ENCODE peak calls at places on chromosomes 4 and X, in seven cellular contexts. K is heart right ventricle, I is fibroblast of lung, A is psoas muscle, V is OCI-LY7, J is lower leg skin, D is cardiac fibroblast. S is an unnamed sample.

GRCh38 chr4:40152642-40153041 is 44.2 kb upstream of the RHOH start:
- DNase-seq in A (no peak), D (no peak), J (no peak), I (no peak), V (no peak), K (no peak), S (no peak)

GRCh38 chr4:85696661-85697060 is 221.7 kb downstream of the ARHGAP24 start:
- DNase-seq in I (no peak), A (no peak), D (no peak), J (no peak), V (no peak), K (no peak), S (no peak)

GRCh38 chr4:159267940-159268327 is 165.1 kb downstream of the RAPGEF2 start:
- DNase-seq in I (peak), V (no peak), A (no peak), J (no peak), K (no peak), D (peak), S (no peak)

GRCh38 chr4:99405433-99406115 is 29.6 kb downstream of the ADH7 start:
- DNase-seq in K (peak), V (peak), J (peak), I (peak), A (peak), D (peak), S (peak)

GRCh38 chrX:95764972-95765451 is 919.6 kb upstream of the DIAPH2 start:
- DNase-seq in D (peak), K (no peak), J (peak), A (no peak), V (peak), I (peak), S (peak)

GRCh38 chrX:8906299-8906698 is 105.1 kb upstream of the FAM9A start:
- DNase-seq in D (no peak), I (no peak), V (no peak), J (no peak), K (no peak), A (no peak), S (no peak)

GRCh38 chr4:186580669-186581068 is 25.3 kb upstream of the MTNR1A start:
- DNase-seq in J (no peak), V (no peak), D (no peak), A (no peak), I (no peak), K (no peak), S (no peak)

GRCh38 chrX:74450803-74451449 is 29.6 kb downstream of the SLC16A2 start:
- DNase-seq in A (no peak), J (no peak), D (peak), K (no peak), V (no peak), I (peak), S (peak)

GRCh38 chr4:127505203-127505602 is 127.6 kb upstream of the INTU start:
- DNase-seq in K (no peak), A (no peak), V (no peak), D (peak), J (no peak), I (peak), S (peak)

GRCh38 chr4:100842856-100843255 is 325.0 kb upstream of the EMCN start:
- DNase-seq in J (no peak), D (peak), A (no peak), V (no peak), K (no peak), I (peak), S (no peak)

GRCh38 chrX:153955451-153955732 is 10.9 kb upstream of the RENBP start:
- DNase-seq in K (no peak), D (no peak), J (no peak), A (no peak), V (no peak), I (no peak), S (no peak)

GRCh38 chrX:11968991-11969390 is 169.3 kb upstream of the FRMPD4 start:
- DNase-seq in K (no peak), A (no peak), J (no peak), D (peak), I (no peak), V (no peak), S (no peak)

GRCh38 chr4:69718376-69719293 is 41.8 kb downstream of the SULT1B1 start:
- DNase-seq in I (peak), D (peak), V (no peak), A (no peak), J (no peak), K (no peak), S (peak)

GRCh38 chr4:16206848-16207247 is 19.4 kb downstream of the TAPT1 start:
- DNase-seq in A (no peak), J (no peak), K (no peak), D (no peak), I (no peak), V (no peak), S (no peak)

GRCh38 chr4:125313497-125313896 is 1.3 kb upstream of the FAT4 start:
- DNase-seq in V (peak), D (peak), A (no peak), J (peak), I (peak), K (no peak), S (peak)

GRCh38 chr4:140893939-140894338 is 137.8 kb upstream of the TBC1D9 start:
- DNase-seq in D (peak), K (no peak), V (no peak), J (no peak), A (no peak), I (peak), S (no peak)

GRCh38 chr4:30380404-30380998 is 339.7 kb upstream of the PCDH7 start:
- DNase-seq in A (no peak), K (no peak), J (no peak), I (peak), D (peak), V (peak), S (peak)

GRCh38 chrX:30489323-30489722 is 88.2 kb downstream of the TASL start:
- DNase-seq in A (no peak), J (no peak), I (no peak), K (no peak), D (no peak), V (no peak), S (no peak)

GRCh38 chr4:8672486-8672885 is 79.9 kb downstream of the CPZ start:
- DNase-seq in K (no peak), I (no peak), A (no peak), V (no peak), D (no peak), J (no peak), S (no peak)

GRCh38 chr4:132691668-132692067 is 457.4 kb upstream of the PCDH10 start:
- DNase-seq in I (peak), J (no peak), A (no peak), D (no peak), K (no peak), V (no peak), S (no peak)

GRCh38 chr4:6825403-6825802 is 42.9 kb downstream of the KIAA0232 start:
- DNase-seq in K (no peak), V (no peak), D (no peak), J (no peak), A (no peak), I (no peak), S (no peak)

GRCh38 chrX:71365356-71365875 is 741 bp upstream of the TAF1 start:
- DNase-seq in V (no peak), K (no peak), A (no peak), D (no peak), J (no peak), I (no peak), S (no peak)

GRCh38 chr4:41532880-41533279 is 5.1 kb upstream of the LIMCH1 start:
- DNase-seq in V (no peak), K (no peak), J (no peak), I (no peak), A (no peak), D (peak), S (no peak)

GRCh38 chr4:147340111-147340510 is 140.8 kb upstream of the EDNRA start:
- DNase-seq in J (no peak), V (no peak), A (no peak), K (no peak), D (peak), I (peak), S (peak)

GRCh38 chrX:55187281-55187680 is 32.9 kb upstream of the PAGE5 start:
- DNase-seq in V (no peak), K (no peak), D (no peak), J (no peak), A (no peak), I (no peak), S (peak)

GRCh38 chrX:114134465-114134864 is 449.4 kb upstream of the HTR2C start:
- DNase-seq in A (no peak), D (peak), J (no peak), V (no peak), K (no peak), I (no peak), S (peak)

GRCh38 chrX:136210243-136210642 is 41.0 kb downstream of the MAP7D3 start:
- DNase-seq in A (no peak), D (no peak), I (no peak), V (peak), J (no peak), K (no peak), S (no peak)

GRCh38 chr4:6221851-6222760 is 21.8 kb upstream of the JAKMIP1 start:
- DNase-seq in J (no peak), I (peak), D (peak), V (no peak), K (peak), A (no peak), S (peak)

GRCh38 chr4:1371831-1372165 is 24.8 kb downstream of the UVSSA start:
- DNase-seq in J (no peak), V (no peak), D (no peak), A (no peak), K (no peak), I (no peak), S (no peak)

GRCh38 chr4:155564086-155564485 is 102.6 kb upstream of the GUCY1A1 start:
- DNase-seq in J (no peak), K (no peak), V (no peak), D (no peak), I (no peak), A (no peak), S (peak)

GRCh38 chrX:50430917-50431316 is 39.7 kb downstream of the DGKK start:
- DNase-seq in D (no peak), V (no peak), I (no peak), A (no peak), K (no peak), J (no peak), S (peak)

GRCh38 chr4:1515763-1516162 is 109.5 kb upstream of the NKX1-1 start:
- DNase-seq in I (no peak), V (no peak), K (peak), A (peak), J (no peak), D (no peak), S (no peak)

GRCh38 chrX:13938053-13938765 is 91.5 kb downstream of the GEMIN8 start:
- DNase-seq in A (no peak), K (peak), I (peak), D (no peak), V (no peak), J (no peak), S (peak)

GRCh38 chr4:57055873-57056272 is 54.3 kb downstream of the IGFBP7 start:
- DNase-seq in D (no peak), K (peak), V (no peak), I (no peak), J (no peak), A (no peak), S (no peak)

GRCh38 chr4:108372678-108373077 is 203.9 kb upstream of the LEF1 start:
- DNase-seq in K (no peak), I (no peak), D (no peak), A (no peak), V (peak), J (no peak), S (no peak)

GRCh38 chr4:41146716-41147506 is 67.4 kb downstream of the APBB2 start:
- DNase-seq in I (peak), K (no peak), A (peak), D (peak), V (no peak), J (peak), S (peak)

GRCh38 chrX:132022115-132022862 is 813 bp upstream of the STK26 start:
- DNase-seq in D (peak), I (no peak), J (no peak), A (peak), V (peak), K (no peak), S (peak)

GRCh38 chrX:112789931-112790330 is 50.7 kb downstream of the AMOT start:
- DNase-seq in K (no peak), V (no peak), A (no peak), J (no peak), D (no peak), I (no peak), S (no peak)

GRCh38 chr4:146310319-146311021 is 96.1 kb downstream of the REELD1 start:
- DNase-seq in A (no peak), J (no peak), I (peak), K (no peak), D (no peak), V (no peak), S (no peak)

GRCh38 chr4:76995776-76996175 is 46.2 kb downstream of the SEPTIN11 start:
- DNase-seq in J (no peak), I (no peak), V (no peak), K (no peak), D (no peak), A (no peak), S (no peak)

GRCh38 chr4:150257338-150257737 is 179.1 kb downstream of the DCLK2 start:
- DNase-seq in D (no peak), J (no peak), A (no peak), V (no peak), K (no peak), I (no peak), S (no peak)
- TF ChIP-seq CTCF in D (no peak), J (no peak), A (no peak), V (no peak), K (no peak), I (no peak), S (no peak)

GRCh38 chrX:49263631-49264030 is 879 bp downstream of the FOXP3 start:
- DNase-seq in K (no peak), J (no peak), A (no peak), I (no peak), D (no peak), V (no peak), S (no peak)
- H3K4me3 ChIP-seq in K (no peak), J (no peak), A (no peak), I (no peak), D (no peak), V (no peak), S (no peak)

GRCh38 chrX:129760981-129761380 is 18.8 kb upstream of the SASH3 start:
- DNase-seq in A (peak), I (no peak), K (no peak), J (no peak), D (no peak), V (no peak), S (no peak)

GRCh38 chrX:129759576-129760061 is 20.1 kb upstream of the SASH3 start:
- DNase-seq in J (peak), V (no peak), D (peak), I (peak), K (peak), A (peak), S (peak)

GRCh38 chrX:129761596-129761995 is 18.2 kb upstream of the SASH3 start:
- DNase-seq in A (peak), V (no peak), J (no peak), I (no peak), K (no peak), D (no peak), S (no peak)

GRCh38 chrX:129762448-129762847 is 17.3 kb upstream of the SASH3 start:
- DNase-seq in V (no peak), J (no peak), I (no peak), D (no peak), A (peak), K (no peak), S (no peak)

GRCh38 chrX:129760155-129760554 is 19.6 kb upstream of the SASH3 start:
- DNase-seq in I (no peak), K (no peak), J (no peak), D (no peak), V (no peak), A (peak), S (no peak)
- TF ChIP-seq CTCF in I (no peak), K (no peak), J (no peak), D (no peak), V (no peak), A (no peak), S (no peak)

DNA sequence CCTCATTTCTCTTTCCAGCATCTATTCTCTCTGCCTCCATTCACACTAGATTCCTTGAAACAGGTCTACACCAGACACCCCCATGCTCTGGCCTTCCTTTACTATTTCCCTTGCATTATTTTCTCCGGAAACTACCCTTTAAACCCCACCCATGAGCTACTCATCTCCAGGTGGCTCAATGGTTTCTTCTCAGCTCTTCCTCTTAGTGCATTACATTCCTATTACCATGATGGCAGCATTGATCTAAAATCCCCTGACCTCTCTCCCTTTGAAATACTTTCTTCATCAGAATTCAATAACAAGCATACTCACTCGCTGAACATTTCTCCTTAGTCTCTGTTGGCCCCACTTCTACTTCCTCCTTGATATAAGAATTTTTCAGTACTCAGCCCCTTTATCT is 94.6 kb downstream of the SYNPO2 start:
- DNase-seq in D (no peak), I (no peak), K (no peak), A (no peak), J (no peak), V (no peak), S (peak)
- H3K4me3 ChIP-seq in D (no peak), I (no peak), K (no peak), A (peak), J (no peak), V (no peak), S (no peak)

GRCh38 chr4:171644430-171645057 is 168.7 kb upstream of the GALNTL6 start:
- DNase-seq in J (no peak), A (no peak), I (no peak), D (no peak), K (no peak), V (no peak), S (no peak)
- TF ChIP-seq CTCF in J (no peak), A (no peak), I (no peak), D (no peak), K (no peak), V (no peak), S (no peak)

GRCh38 chrX:41862562-41863184 is 60.7 kb downstream of the CASK start:
- DNase-seq in K (no peak), V (no peak), I (no peak), A (no peak), D (no peak), J (no peak), S (no peak)
- H3K4me3 ChIP-seq in K (no peak), V (no peak), I (no peak), A (no peak), D (no peak), J (no peak), S (no peak)

DNA sequence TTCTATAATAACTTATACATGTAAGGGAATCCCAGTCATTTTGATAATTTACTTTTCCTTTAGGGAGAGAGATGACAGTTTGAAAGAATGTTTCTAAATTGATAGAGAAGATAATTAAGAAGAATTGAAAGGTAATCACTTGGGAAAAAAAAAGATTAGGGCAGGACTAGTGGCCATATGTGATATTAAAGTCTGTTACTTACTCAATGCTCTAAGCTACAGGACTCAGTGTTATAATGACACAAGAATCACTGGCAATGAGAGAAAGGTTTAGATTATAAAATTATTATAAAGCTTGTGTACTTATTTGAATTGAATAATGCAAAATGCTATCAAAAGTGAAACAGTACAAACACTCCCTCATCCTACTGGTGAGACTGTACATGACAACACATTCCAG is 265.3 kb downstream of the BANK1 start:
- DNase-seq in J (no peak), I (no peak), D (no peak), V (no peak), A (no peak), K (no peak), S (no peak)
- TF ChIP-seq CTCF in J (no peak), I (no peak), D (no peak), V (peak), A (no peak), K (no peak), S (peak)

S was measured in epithelial cell of esophagus.